ENCODE peak calls at places on chromosomes 4 and X, in seven cellular contexts. R is DND-41, T is IMR-90, U is GM13977, G is cardiac muscle cell, Y is fibroblast of pulmonary artery, L is upper lobe of left lung. D is an unnamed sample.

GRCh38 chr4:55851885-55852284 is 1.6 kb upstream of the EXOC1 start:
- DNase-seq in R (no peak), T (no peak), U (no peak), G (no peak), Y (no peak), L (no peak), D (no peak)

GRCh38 chr4:5747746-5748365 is 36.9 kb downstream of the EVC start:
- DNase-seq in R (no peak), T (peak), U (no peak), G (peak), Y (peak), L (no peak), D (no peak)

GRCh38 chr4:138115053-138115452 is 127.1 kb downstream of the SLC7A11 start:
- DNase-seq in R (no peak), T (no peak), U (no peak), G (no peak), Y (no peak), L (no peak), D (no peak)

GRCh38 chrX:10414872-10415703 is 205.3 kb downstream of the MID1 start:
- DNase-seq in R (no peak), T (peak), U (no peak), G (peak), Y (peak), L (no peak), D (no peak)

GRCh38 chr4:75344915-75345314 is 169.3 kb downstream of the RCHY1 start:
- DNase-seq in R (no peak), T (peak), U (no peak), G (peak), Y (peak), L (no peak), D (no peak)

GRCh38 chrX:41329101-41329500 is 4.9 kb upstream of the DDX3X start:
- DNase-seq in R (no peak), T (no peak), U (no peak), G (no peak), Y (no peak), L (no peak), D (no peak)

GRCh38 chr4:52370576-52370975 is 288.5 kb downstream of the USP46 start:
- DNase-seq in R (no peak), T (no peak), U (no peak), G (no peak), Y (no peak), L (no peak), D (no peak)

GRCh38 chrX:137363559-137363958 is 202.4 kb upstream of the ZIC3 start:
- DNase-seq in R (no peak), T (no peak), U (no peak), G (no peak), Y (no peak), L (no peak), D (no peak)

GRCh38 chr4:48779998-48780866 is at the start of gene FRYL:
- DNase-seq in R (peak), T (peak), U (peak), G (peak), Y (peak), L (peak), D (peak)

GRCh38 chr4:48780867-48781219 is 764 bp upstream of the FRYL start:
- DNase-seq in R (peak), T (peak), U (peak), G (peak), Y (peak), L (no peak), D (no peak)

GRCh38 chr4:48777739-48778138 is 2.3 kb downstream of the FRYL start:
- DNase-seq in R (peak), T (no peak), U (no peak), G (no peak), Y (no peak), L (no peak), D (no peak)

GRCh38 chr4:48778431-48779094 is 1.5 kb downstream of the FRYL start:
- DNase-seq in R (no peak), T (peak), U (peak), G (peak), Y (peak), L (no peak), D (no peak)

DNA sequence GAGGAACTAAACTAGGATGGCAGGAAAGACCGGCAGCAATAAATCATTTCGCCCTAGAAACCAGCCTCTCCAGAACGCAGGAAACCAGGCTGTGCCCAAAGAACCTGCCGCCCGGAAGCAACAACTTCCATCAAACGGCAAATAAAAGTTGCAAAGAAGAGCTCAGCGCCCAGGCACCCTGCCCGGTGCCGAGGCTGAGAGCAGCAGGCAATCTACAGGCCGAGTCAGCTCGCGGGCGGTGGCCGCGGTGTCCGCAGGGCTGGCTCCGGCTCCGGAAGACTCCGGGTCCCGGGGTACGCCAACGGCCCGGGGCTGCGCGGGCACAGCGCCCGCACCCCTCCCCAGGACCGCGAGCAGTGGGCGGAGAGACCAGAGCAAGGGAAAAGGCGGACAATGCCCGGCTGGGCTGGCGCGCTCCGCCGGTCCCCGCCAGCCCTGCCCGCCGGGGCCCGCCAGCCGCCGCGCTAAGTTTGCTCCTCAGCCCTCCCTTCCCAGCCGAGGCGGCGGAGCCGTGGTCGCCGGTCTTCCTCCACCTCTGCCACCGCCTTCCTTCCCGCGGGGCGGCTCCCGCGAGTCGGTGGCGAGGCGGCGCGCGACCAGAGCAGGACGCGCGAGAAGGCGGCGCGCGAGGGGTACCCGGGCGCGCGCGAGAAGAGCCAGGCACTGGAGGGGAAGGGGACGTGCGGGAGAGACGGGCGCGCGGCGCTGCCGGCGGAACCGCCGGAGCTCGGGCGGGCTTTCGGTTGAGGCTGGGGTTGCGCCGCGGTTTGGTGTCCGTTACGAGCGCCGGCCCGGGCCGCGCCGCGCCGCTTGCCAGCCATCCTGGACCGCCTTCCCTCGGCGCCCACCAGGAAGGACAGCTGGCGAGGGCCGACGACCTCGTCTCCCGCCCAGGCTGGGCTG is 733 bp downstream of the FRYL start:
- DNase-seq in R (peak), T (peak), U (peak), G (peak), Y (peak), L (peak), D (peak)
- TF ChIP-seq CTCF in R (peak), T (peak), U (peak), G (no peak), Y (no peak), L (no peak), D (no peak)

DNA sequence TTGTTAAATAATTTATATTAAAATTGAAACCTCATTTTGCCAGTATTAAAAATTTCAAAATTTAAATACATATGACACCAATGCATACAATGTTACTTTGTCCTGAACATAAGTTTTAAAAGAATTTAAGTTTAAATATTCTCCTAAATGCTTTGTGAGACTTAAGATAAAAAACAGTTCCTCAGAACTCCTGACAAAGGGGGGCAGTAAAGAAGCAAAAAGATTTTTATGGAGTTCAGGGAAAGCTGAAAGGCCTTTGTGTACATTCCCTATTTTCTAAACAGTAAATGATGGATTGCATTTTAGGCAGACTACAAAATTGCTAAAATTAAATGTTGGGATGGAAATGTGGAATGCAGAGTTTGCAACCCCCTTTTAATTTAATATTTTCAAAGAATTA is 81.8 kb downstream of the SNCA start:
- DNase-seq in R (no peak), T (no peak), U (no peak), G (peak), Y (peak), L (no peak), D (no peak)
- TF ChIP-seq CTCF in R (no peak), T (peak), U (no peak), G (peak), Y (peak), L (no peak), D (peak)

DNA sequence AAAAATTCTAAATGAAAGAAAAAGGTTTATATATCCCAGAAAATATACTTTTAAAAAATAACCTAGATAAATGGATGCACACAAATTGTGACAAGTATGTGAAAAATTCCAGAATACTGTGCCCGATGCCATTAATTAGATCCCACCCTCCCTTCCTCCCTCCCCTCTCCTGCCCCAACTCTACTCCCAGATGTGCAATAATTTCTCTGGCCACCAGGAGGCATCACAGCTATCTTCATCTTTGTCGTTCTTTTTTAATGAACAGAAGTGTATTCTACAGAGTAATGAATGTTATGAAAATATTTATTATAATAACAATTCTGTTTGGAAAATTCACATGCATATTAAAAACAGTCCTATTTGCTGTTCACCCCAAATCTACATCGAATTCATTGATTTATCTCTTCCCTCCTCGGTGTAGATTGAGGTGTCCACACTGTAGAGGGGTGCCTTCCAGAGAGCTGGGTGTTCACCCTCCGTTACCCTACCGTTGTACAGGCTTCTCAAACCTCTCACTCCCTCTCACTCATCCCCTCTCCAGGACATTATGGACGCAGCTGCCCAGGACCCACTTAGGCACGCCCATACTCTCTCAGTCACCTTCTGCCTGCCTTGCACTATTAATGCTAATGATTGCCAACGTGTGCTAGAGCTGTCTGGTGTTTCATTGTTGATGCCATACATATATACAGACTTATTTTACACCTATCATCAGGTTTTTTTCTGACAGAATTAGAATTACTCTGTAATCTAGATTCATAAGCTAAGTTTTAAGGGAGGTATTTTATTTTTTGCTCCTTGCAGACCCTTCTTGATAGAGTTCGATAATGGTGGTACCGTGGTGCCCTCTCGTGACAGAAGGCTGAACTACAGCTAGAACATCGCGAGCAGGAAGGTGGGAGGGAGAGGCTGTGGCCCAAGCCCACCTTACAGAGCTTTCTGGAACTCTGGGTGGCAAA is 14.1 kb downstream of the RAB40AL start:
- DNase-seq in R (peak), T (peak), U (peak), G (peak), Y (peak), L (no peak), D (no peak)
- TF ChIP-seq CTCF in R (peak), T (peak), U (peak), G (peak), Y (peak), L (peak), D (peak)

DNA sequence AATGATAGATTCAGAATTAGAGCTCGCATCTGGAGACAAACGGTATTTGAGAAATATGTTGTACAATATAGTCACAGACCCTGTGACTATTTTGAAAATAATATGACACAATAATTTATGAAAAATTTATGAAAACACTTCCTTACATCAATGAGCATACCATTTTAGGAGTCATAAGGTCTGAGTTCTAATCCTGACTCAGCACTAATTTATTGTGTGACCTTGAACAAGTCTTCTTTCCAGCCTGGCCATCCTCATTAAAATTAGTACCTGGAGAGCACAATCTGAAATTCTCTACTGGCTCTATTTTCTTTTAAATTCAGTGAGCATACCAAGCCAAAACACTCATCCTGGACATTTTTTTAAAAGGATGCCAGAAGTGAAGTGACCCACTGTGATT is 622.3 kb downstream of the SMARCA1 start:
- DNase-seq in R (no peak), T (no peak), U (no peak), G (no peak), Y (no peak), L (no peak), D (no peak)
- TF ChIP-seq CTCF in R (no peak), T (no peak), U (no peak), G (no peak), Y (no peak), L (no peak), D (no peak)

GRCh38 chr4:53680168-53680567 is 88.9 kb upstream of the LNX1 start:
- DNase-seq in R (no peak), T (no peak), U (no peak), G (no peak), Y (no peak), L (no peak), D (no peak)

GRCh38 chr4:53680588-53680987 is 89.3 kb upstream of the LNX1 start:
- DNase-seq in R (no peak), T (no peak), U (no peak), G (no peak), Y (no peak), L (no peak), D (no peak)

GRCh38 chr4:53684448-53684847 is 93.2 kb upstream of the LNX1 start:
- DNase-seq in R (no peak), T (no peak), U (no peak), G (no peak), Y (no peak), L (no peak), D (no peak)

GRCh38 chr4:53682196-53682595 is 90.9 kb upstream of the LNX1 start:
- DNase-seq in R (no peak), T (peak), U (no peak), G (peak), Y (peak), L (no peak), D (no peak)

DNA sequence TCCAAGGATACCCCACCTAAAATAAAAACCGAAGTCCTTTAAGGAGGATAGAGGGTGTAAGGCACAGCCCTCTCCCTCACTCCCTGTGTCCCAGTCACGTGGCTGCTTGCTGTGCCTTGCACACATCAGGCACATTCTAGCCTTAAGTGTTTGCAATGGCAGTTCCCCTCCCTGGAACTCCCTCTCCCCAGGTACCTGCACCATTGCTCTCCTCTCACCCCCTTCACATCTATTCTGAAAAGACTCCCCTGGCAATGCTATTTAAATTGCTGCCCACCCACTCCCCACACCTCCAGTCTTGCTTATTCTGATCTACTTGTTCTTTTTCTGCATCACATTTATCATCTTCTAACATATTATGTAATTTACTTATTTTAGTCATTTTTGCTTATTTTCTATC is 91.6 kb upstream of the LNX1 start:
- DNase-seq in R (no peak), T (no peak), U (no peak), G (no peak), Y (no peak), L (no peak), D (no peak)
- TF ChIP-seq CTCF in R (no peak), T (no peak), U (no peak), G (no peak), Y (no peak), L (no peak), D (no peak)

D was measured in type B pancreatic cell.